ENCODE peak calls at places on chromosomes 13 and 19, in four cellular contexts. V is stromal cell of bone marrow; R is astrocyte of the spinal cord; F is effector memory CD8-positive, alpha-beta T cell. O is an unnamed sample.

GRCh38 chr13:92901739-92902138 is 324.9 kb upstream of the GPC6 start:
- DNase-seq in V (no peak), F (no peak), R (no peak), O (no peak)

GRCh38 chr19:7912144-7912696 is 2.4 kb upstream of the TGFBR3L start:
- DNase-seq in R (no peak), F (no peak), V (no peak), O (no peak)

GRCh38 chr19:11091343-11092153 is 2.3 kb downstream of the LDLR start:
- DNase-seq in R (peak), F (peak), V (peak), O (peak)

GRCh38 chr13:71252191-71252704 is 614.8 kb downstream of the DACH1 start:
- DNase-seq in R (no peak), F (no peak), V (no peak), O (no peak)

GRCh38 chr19:47310819-47311218 is 1.2 kb downstream of the C5AR1 start:
- DNase-seq in V (no peak), R (no peak), F (no peak), O (no peak)

GRCh38 chr19:48445256-48445605 is 552 bp upstream of the GRWD1 start:
- DNase-seq in R (peak), F (no peak), V (peak), O (peak)

GRCh38 chr19:13303381-13304129 is 153.3 kb downstream of the IER2 start:
- DNase-seq in V (no peak), F (no peak), R (no peak), O (no peak)

GRCh38 chr13:42747399-42747873 is 33.9 kb upstream of the FAM216B start:
- DNase-seq in R (peak), F (no peak), V (peak), O (peak)

GRCh38 chr19:48194041-48194871 is 23.8 kb downstream of the ZSWIM9 start:
- DNase-seq in F (peak), R (no peak), V (no peak), O (no peak)

GRCh38 chr13:49998714-49999624 is 2.1 kb downstream of the TRIM13 start:
- DNase-seq in F (no peak), V (no peak), R (no peak), O (no peak)

GRCh38 chr19:29966594-29967249 is 24.7 kb downstream of the URI1 start:
- DNase-seq in V (no peak), R (peak), F (no peak), O (no peak)

GRCh38 chr13:33970746-33971145 is 152.8 kb downstream of the RFC3 start:
- DNase-seq in R (no peak), V (no peak), F (no peak), O (no peak)

GRCh38 chr19:48644355-48644754 is 1.6 kb downstream of the CA11 start:
- DNase-seq in V (no peak), R (no peak), F (no peak), O (no peak)

GRCh38 chr19:44072543-44073401 is 813 bp downstream of the ZNF284 start:
- DNase-seq in V (no peak), R (no peak), F (no peak), O (no peak)

GRCh38 chr19:18898081-18898532 is 2.1 kb upstream of the CERS1 start:
- DNase-seq in F (no peak), V (no peak), R (no peak), O (no peak)

GRCh38 chr19:18390075-18390909 is 4.3 kb downstream of the GDF15 start:
- DNase-seq in V (no peak), R (no peak), F (no peak), O (no peak)

GRCh38 chr19:38263696-38264485 is 482 bp upstream of the SPINT2 start:
- DNase-seq in V (no peak), R (peak), F (no peak), O (no peak)

GRCh38 chr19:13784731-13785452 is 10.4 kb upstream of the ZSWIM4 start:
- DNase-seq in F (peak), V (peak), R (peak), O (no peak)

GRCh38 chr19:40687525-40688016 is 2.9 kb downstream of the NUMBL start:
- DNase-seq in V (peak), R (peak), F (peak), O (peak)

GRCh38 chr19:2627855-2628254 is 74.6 kb downstream of the GNG7 start:
- DNase-seq in V (no peak), R (no peak), F (no peak), O (no peak)

GRCh38 chr19:33193864-33194362 is at the start of gene LRP3:
- DNase-seq in V (no peak), R (no peak), F (no peak), O (no peak)

GRCh38 chr19:18687740-18688465 is 4.4 kb downstream of the CRTC1 start:
- DNase-seq in R (no peak), V (no peak), F (no peak), O (no peak)

GRCh38 chr19:42024622-42025111 is 30.6 kb upstream of the ATP1A3 start:
- DNase-seq in F (no peak), V (no peak), R (no peak), O (peak)

GRCh38 chr13:43058318-43058674 is 34.9 kb downstream of the DNAJC15 start:
- DNase-seq in F (no peak), V (no peak), R (peak), O (peak)

GRCh38 chr13:51912511-51913225 is 50.9 kb downstream of the CCDC70 start:
- DNase-seq in R (no peak), F (no peak), V (no peak), O (no peak)

GRCh38 chr13:50403311-50403710 is 388.1 kb downstream of the KCNRG start:
- DNase-seq in V (no peak), F (no peak), R (no peak), O (no peak)

GRCh38 chr13:113061796-113062425 is 43.7 kb upstream of the F7 start:
- DNase-seq in F (no peak), V (no peak), R (no peak), O (no peak)

GRCh38 chr13:105969761-105970160 is 565.7 kb downstream of the EFNB2 start:
- DNase-seq in F (no peak), V (no peak), R (no peak), O (no peak)

GRCh38 chr13:36801035-36801434 is 18.0 kb upstream of the RFXAP start:
- DNase-seq in F (no peak), V (no peak), R (no peak), O (no peak)

GRCh38 chr19:38030681-38031422 is 123.8 kb downstream of the SIPA1L3 start:
- DNase-seq in V (no peak), R (no peak), F (no peak), O (no peak)

GRCh38 chr19:57664269-57665127 is 4.2 kb upstream of the ZSCAN4 start:
- DNase-seq in V (peak), F (no peak), R (peak), O (no peak)

GRCh38 chr13:50006426-50007135 is 8.7 kb upstream of the KCNRG start:
- DNase-seq in R (peak), F (no peak), V (no peak), O (no peak)

GRCh38 chr13:80305737-80306136 is 35.2 kb downstream of the SPRY2 start:
- DNase-seq in R (no peak), V (no peak), F (no peak), O (no peak)

GRCh38 chr13:88925954-88926353 is 1254.8 kb downstream of the SLITRK5 start:
- DNase-seq in V (no peak), R (no peak), F (no peak), O (no peak)

GRCh38 chr13:112997188-112998135 is 28.4 kb downstream of the MCF2L start:
- DNase-seq in F (no peak), R (no peak), V (no peak), O (no peak)

GRCh38 chr13:101626925-101627555 is 174.6 kb downstream of the ITGBL1 start:
- DNase-seq in F (no peak), V (no peak), R (peak), O (no peak)

GRCh38 chr19:13781547-13781946 is 7.3 kb downstream of the C19orf53 start:
- DNase-seq in R (peak), F (no peak), V (peak), O (peak)

O was measured in AG09319.